ENCODE peak calls at places on chromosomes 5 and 9, in ten cellular contexts. B is AML-193; R is T-helper 1 cell; F is GM03348; U is stimulated activated CD4-positive, alpha-beta T cell treated with anti-CD3 and anti-CD28 coated beads, TNF-alpha, amount 100 ng/mL, for 1 hour; I is T-helper 2 cell; L is AG10803; O is stimulated activated CD8-positive, alpha-beta memory T cell treated with anti-CD3 and anti-CD28 coated beads, Interleukin-12 subunit alpha, Interleukin-12 subunit beta, amount 100 ng/mL, for 4 hours; H is IMR-90; G is fibroblast of mammary gland. E is an unnamed sample.

GRCh38 chr9:87290241-87290700 is 207.4 kb upstream of the DAPK1 start:
- DNase-seq in B (no peak), R (no peak), F (peak; percentile 65), U (no peak), I (no peak), L (peak; percentile 79), O (no peak), H (peak; percentile 11), G (peak; percentile 47), E (no peak)

GRCh38 chr5:134135091-134135655 is 20.7 kb downstream of the TCF7 start:
- DNase-seq in B (no peak), R (no peak), F (no peak), U (no peak), I (no peak), L (no peak), O (no peak), H (no peak), G (no peak), E (no peak)

GRCh38 chr9:78314953-78315870 is 18.3 kb downstream of the PSAT1 start:
- DNase-seq in B (no peak), R (no peak), F (peak; percentile 86), U (no peak), I (no peak), L (peak; percentile 96), O (no peak), H (peak; percentile 65), G (peak; percentile 33), E (no peak)

GRCh38 chr9:131697097-131697496 is 42.8 kb downstream of the RAPGEF1 start:
- DNase-seq in B (no peak), R (no peak), F (no peak), U (no peak), I (no peak), L (no peak), O (no peak), H (peak; percentile 61), G (peak; percentile 37), E (no peak)

GRCh38 chr5:43007246-43007910 is 32.7 kb downstream of the ANXA2R start:
- DNase-seq in B (peak; percentile 83), R (peak; percentile 58), F (peak; percentile 86), U (peak; percentile 61), I (peak; percentile 82), L (peak; percentile 92), O (peak; percentile 68), H (peak; percentile 91), G (peak; percentile 91), E (peak; percentile 74)

GRCh38 chr5:173591300-173591622 is 25.2 kb downstream of the BOD1 start:
- DNase-seq in B (no peak), R (no peak), F (peak; percentile 39), U (no peak), I (no peak), L (peak; percentile 23), O (no peak), H (no peak), G (no peak), E (no peak)

GRCh38 chr5:149326611-149327010 is 18.7 kb upstream of the GRPEL2 start:
- DNase-seq in B (no peak), R (no peak), F (no peak), U (no peak), I (no peak), L (no peak), O (no peak), H (no peak), G (no peak), E (no peak)

GRCh38 chr5:160844177-160844576 is 7.8 kb downstream of the ATP10B start:
- DNase-seq in B (no peak), R (no peak), F (no peak), U (no peak), I (no peak), L (no peak), O (no peak), H (no peak), G (no peak), E (no peak)

GRCh38 chr9:130298663-130299279 is 33.2 kb downstream of the HMCN2 start:
- DNase-seq in B (peak; percentile 5), R (no peak), F (no peak), U (no peak), I (no peak), L (no peak), O (no peak), H (no peak), G (no peak), E (no peak)

GRCh38 chr9:35972093-35972492 is 14.1 kb upstream of the OR2S2 start:
- DNase-seq in B (no peak), R (no peak), F (no peak), U (peak; percentile 14), I (no peak), L (no peak), O (peak; percentile 24), H (no peak), G (no peak), E (peak; percentile 38)

GRCh38 chr9:97954550-97954989 is 16.6 kb upstream of the HEMGN start:
- DNase-seq in B (peak; percentile 38), R (peak; percentile 32), F (peak; percentile 13), U (peak; percentile 9), I (peak; percentile 41), L (no peak), O (peak; percentile 9), H (no peak), G (peak; percentile 14), E (peak; percentile 59)

GRCh38 chr5:82422751-82423181 is 144.6 kb upstream of the RPS23 start:
- DNase-seq in B (no peak), R (no peak), F (peak; percentile 35), U (no peak), I (no peak), L (peak; percentile 78), O (no peak), H (no peak), G (peak; percentile 77), E (no peak)

GRCh38 chr9:135914921-135915320 is 7.6 kb upstream of the CAMSAP1 start:
- DNase-seq in B (no peak), R (no peak), F (no peak), U (no peak), I (no peak), L (peak; percentile 33), O (no peak), H (peak; percentile 90), G (peak; percentile 35), E (no peak)

GRCh38 chr5:55039843-55040242 is 15.8 kb downstream of the GZMK start:
- DNase-seq in B (no peak), R (no peak), F (no peak), U (no peak), I (no peak), L (no peak), O (no peak), H (no peak), G (peak; percentile 55), E (no peak)

GRCh38 chr5:61159070-61159469 is 3.2 kb downstream of the SMIM15 start:
- DNase-seq in B (no peak), R (no peak), F (no peak), U (no peak), I (no peak), L (no peak), O (no peak), H (no peak), G (no peak), E (no peak)

GRCh38 chr5:62152394-62153123 is 153.4 kb upstream of the KIF2A start:
- DNase-seq in B (no peak), R (no peak), F (no peak), U (no peak), I (no peak), L (peak; percentile 4), O (no peak), H (no peak), G (peak; percentile 14), E (no peak)

GRCh38 chr9:126276056-126276728 is 50.4 kb upstream of the MVB12B start:
- DNase-seq in B (no peak), R (no peak), F (no peak), U (no peak), I (no peak), L (no peak), O (no peak), H (no peak), G (no peak), E (no peak)

GRCh38 chr9:26947736-26948135 is 694 bp upstream of the PLAA start:
- DNase-seq in B (no peak), R (no peak), F (no peak), U (no peak), I (no peak), L (no peak), O (no peak), H (no peak), G (no peak), E (no peak)

GRCh38 chr9:16213781-16214515 is 656.5 kb downstream of the BNC2 start:
- DNase-seq in B (no peak), R (no peak), F (peak; percentile 90), U (no peak), I (no peak), L (peak; percentile 93), O (no peak), H (peak; percentile 99), G (peak; percentile 98), E (no peak)

GRCh38 chr9:107918749-107919148 is 429.2 kb upstream of the KLF4 start:
- DNase-seq in B (no peak), R (no peak), F (no peak), U (no peak), I (no peak), L (no peak), O (no peak), H (no peak), G (no peak), E (no peak)

GRCh38 chr5:77305222-77305846 is 94.9 kb downstream of the PDE8B start:
- DNase-seq in B (no peak), R (no peak), F (peak; percentile 11), U (no peak), I (no peak), L (no peak), O (no peak), H (no peak), G (no peak), E (no peak)

GRCh38 chr9:21395778-21396717 is 10.8 kb upstream of the IFNA2 start:
- DNase-seq in B (peak; percentile 37), R (peak; percentile 40), F (peak; percentile 43), U (peak; percentile 52), I (peak; percentile 32), L (no peak), O (peak; percentile 40), H (no peak), G (no peak), E (peak; percentile 45)

GRCh38 chr5:90410178-90410762 is 714 bp upstream of the CETN3 start:
- DNase-seq in B (no peak), R (no peak), F (no peak), U (no peak), I (no peak), L (peak; percentile 9), O (no peak), H (no peak), G (no peak), E (no peak)

GRCh38 chr5:52560366-52560765 is 227.3 kb upstream of the ITGA1 start:
- DNase-seq in B (peak; percentile 26), R (no peak), F (peak; percentile 5), U (no peak), I (no peak), L (peak; percentile 3), O (no peak), H (no peak), G (peak; percentile 12), E (no peak)

GRCh38 chr5:58582004-58582403 is 871 bp upstream of the RAB3C start:
- DNase-seq in B (peak; percentile 16), R (no peak), F (no peak), U (no peak), I (no peak), L (no peak), O (no peak), H (no peak), G (no peak), E (no peak)

GRCh38 chr9:98316445-98317133 is 61.1 kb upstream of the TBC1D2 start:
- DNase-seq in B (no peak), R (no peak), F (no peak), U (no peak), I (no peak), L (no peak), O (no peak), H (no peak), G (no peak), E (no peak)

GRCh38 chr9:38208206-38208901 is 139.3 kb upstream of the SHB start:
- DNase-seq in B (no peak), R (no peak), F (no peak), U (no peak), I (no peak), L (no peak), O (no peak), H (no peak), G (no peak), E (no peak)

E was measured in CD8-positive, alpha-beta T cell.